ENCODE peak calls at places on chromosomes 12 and 14, in five cellular contexts. H, K, E, B and A are unnamed samples.

GRCh38 chr14:24915958-24916595 is 133.9 kb downstream of the STXBP6 start:
- DNase-seq in H (peak), K (no peak), B (no peak), E (no peak), A (peak)

GRCh38 chr12:109777544-109777943 is 55.7 kb downstream of the TRPV4 start:
- DNase-seq in K (no peak), H (peak), B (peak), E (no peak), A (peak)

GRCh38 chr14:61177279-61178225 is 103.6 kb downstream of the TMEM30B start:
- DNase-seq in B (peak), K (no peak), H (peak), E (no peak), A (no peak)

GRCh38 chr12:116392061-116392460 is 114.6 kb upstream of the MED13L start:
- DNase-seq in H (no peak), B (no peak), K (no peak), E (no peak), A (no peak)

GRCh38 chr12:59651230-59651920 is 55.5 kb downstream of the SLC16A7 start:
- DNase-seq in K (no peak), H (peak), B (peak), E (no peak), A (peak)

GRCh38 chr14:79820866-79821535 is 390.3 kb downstream of the DIO2 start:
- DNase-seq in B (no peak), H (no peak), K (no peak), E (no peak), A (no peak)

GRCh38 chr14:72217164-72217563 is 284.9 kb downstream of the RGS6 start:
- DNase-seq in K (no peak), E (no peak), H (peak), B (peak), A (no peak)

GRCh38 chr12:124605150-124605549 is 37.7 kb upstream of the NCOR2 start:
- DNase-seq in E (no peak), K (no peak), B (no peak), H (no peak), A (no peak)

GRCh38 chr12:56115329-56115728 is 1.1 kb upstream of the RPL41 start:
- DNase-seq in H (peak), K (no peak), B (peak), E (no peak), A (no peak)

GRCh38 chr14:52069617-52070431 is 965 bp upstream of the NID2 start:
- DNase-seq in K (no peak), H (no peak), E (no peak), B (peak), A (no peak)

GRCh38 chr12:25236190-25236589 is 14.5 kb downstream of the KRAS start:
- DNase-seq in E (no peak), H (no peak), K (no peak), B (peak), A (peak)

GRCh38 chr14:49659526-49660455 is 24.7 kb upstream of the DNAAF2 start:
- DNase-seq in K (no peak), E (no peak), B (no peak), H (peak), A (no peak)

GRCh38 chr14:23861666-23862065 is 91.9 kb upstream of the DHRS4 start:
- DNase-seq in K (no peak), E (no peak), H (no peak), B (no peak), A (no peak)

GRCh38 chr12:106090586-106091411 is 48.0 kb downstream of the NUAK1 start:
- DNase-seq in H (peak), B (peak), E (no peak), K (no peak), A (peak)

GRCh38 chr12:21428241-21428640 is 9.2 kb upstream of the PYROXD1 start:
- DNase-seq in B (no peak), E (no peak), H (peak), K (peak), A (peak)

GRCh38 chr12:96347130-96347699 is 53.0 kb downstream of the CDK17 start:
- DNase-seq in B (no peak), H (peak), E (no peak), K (no peak), A (no peak)

GRCh38 chr14:100102156-100102785 is 37.0 kb downstream of the EVL start:
- DNase-seq in E (no peak), B (no peak), H (no peak), K (no peak), A (no peak)

GRCh38 chr14:100383727-100384158 is 60.6 kb downstream of the SLC25A47 start:
- DNase-seq in E (no peak), K (no peak), B (peak), H (peak), A (peak)

GRCh38 chr12:94792690-94793089 is 142.3 kb upstream of the TMCC3 start:
- DNase-seq in B (no peak), H (no peak), E (no peak), K (no peak), A (no peak)

GRCh38 chr14:96349286-96350075 is 13.7 kb downstream of the ATG2B start:
- DNase-seq in B (no peak), E (no peak), H (peak), K (no peak), A (no peak)

GRCh38 chr12:92444763-92445162 is 258.0 kb upstream of the PLEKHG7 start:
- DNase-seq in K (no peak), E (no peak), B (no peak), H (no peak), A (no peak)

GRCh38 chr14:67977468-67978034 is 158.0 kb downstream of the RAD51B start:
- DNase-seq in K (no peak), B (no peak), E (no peak), H (no peak), A (no peak)

GRCh38 chr12:46983959-46984833 is 95.2 kb upstream of the PCED1B start:
- DNase-seq in E (no peak), K (peak), B (peak), H (peak), A (peak)

GRCh38 chr12:105223358-105223840 is 12.6 kb downstream of the APPL2 start:
- DNase-seq in E (no peak), H (no peak), K (no peak), B (peak), A (no peak)

GRCh38 chr14:101501858-101502615 is 59.3 kb upstream of the DIO3 start:
- DNase-seq in K (no peak), E (no peak), H (no peak), B (no peak), A (no peak)

GRCh38 chr12:30870491-30871265 is 55.9 kb upstream of the TSPAN11 start:
- DNase-seq in B (no peak), K (no peak), H (no peak), E (no peak), A (no peak)